ENCODE peak calls at places on chromosomes 2 and 18, in five cellular contexts. Q, L, U, P and C are unnamed samples.

GRCh38 chr2:11175293-11175795 is 20.1 kb downstream of the SLC66A3 start:
- DNase-seq in Q (no peak), L (peak), U (peak), P (no peak), C (peak)

GRCh38 chr2:150327546-150328495 is 159.6 kb downstream of the RND3 start:
- DNase-seq in P (peak), Q (no peak), U (no peak), L (no peak), C (no peak)

GRCh38 chr2:9771481-9772017 is 71.7 kb upstream of the TAF1B start:
- DNase-seq in P (peak), Q (peak), L (peak), U (peak), C (peak)

GRCh38 chr2:9179572-9180201 is 26.9 kb upstream of the ASAP2 start:
- DNase-seq in U (peak), L (peak), P (no peak), Q (peak), C (peak)

GRCh38 chr2:25618676-25619075 is 54.7 kb downstream of the DTNB start:
- DNase-seq in P (no peak), Q (peak), U (peak), L (peak), C (peak)

GRCh38 chr2:203786912-203787311 is 80.5 kb downstream of the CD28 start:
- DNase-seq in L (peak), Q (no peak), P (no peak), U (peak), C (no peak)

GRCh38 chr2:30871980-30872789 is 64.9 kb upstream of the CAPN13 start:
- DNase-seq in P (peak), Q (no peak), L (no peak), U (no peak), C (peak)

GRCh38 chr18:35171315-35171987 is 69.4 kb upstream of the ZNF397 start:
- DNase-seq in P (no peak), Q (no peak), U (peak), L (no peak), C (no peak)

GRCh38 chr2:65037178-65037577 is 19.0 kb upstream of the CEP68 start:
- DNase-seq in L (no peak), P (no peak), Q (no peak), U (no peak), C (no peak)

GRCh38 chr18:50268022-50268747 is 1.9 kb upstream of the CFAP53 start:
- DNase-seq in P (peak), Q (no peak), L (peak), U (peak), C (no peak)

GRCh38 chr2:159879061-159879604 is 81.1 kb upstream of the CD302 start:
- DNase-seq in U (peak), P (no peak), Q (peak), L (peak), C (peak)

GRCh38 chr2:218880749-218881594 is at the start of gene WNT10A:
- DNase-seq in U (no peak), P (no peak), Q (no peak), L (no peak), C (no peak)
- TF ChIP-seq EZH2 in U (no peak), P (peak), Q (no peak), L (peak), C (no peak)

GRCh38 chr2:135259116-135259515 is 207.0 kb downstream of the RAB3GAP1 start:
- DNase-seq in L (no peak), U (no peak), P (no peak), Q (no peak), C (no peak)
- TF ChIP-seq EZH2 in L (no peak), U (no peak), P (no peak), Q (no peak), C (no peak)

GRCh38 chr2:219057709-219058540 is 2.8 kb downstream of the IHH start:
- DNase-seq in P (peak), L (peak), Q (peak), U (peak), C (peak)
- TF ChIP-seq EZH2 in P (peak), L (peak), Q (no peak), U (peak), C (no peak)

GRCh38 chr2:199459286-199460100 is 1.8 kb upstream of the SATB2 start:
- DNase-seq in L (peak), P (peak), Q (peak), U (peak), C (peak)

GRCh38 chr2:199461455-199462166 is 3.9 kb upstream of the SATB2 start:
- DNase-seq in P (no peak), Q (no peak), L (peak), U (no peak), C (no peak)

GRCh38 chr2:199458806-199459285 is 1.1 kb upstream of the SATB2 start:
- DNase-seq in Q (peak), P (no peak), L (no peak), U (peak), C (peak)

GRCh38 chr2:199460808-199461454 is 3.2 kb upstream of the SATB2 start:
- DNase-seq in U (no peak), L (no peak), Q (no peak), P (no peak), C (no peak)

DNA sequence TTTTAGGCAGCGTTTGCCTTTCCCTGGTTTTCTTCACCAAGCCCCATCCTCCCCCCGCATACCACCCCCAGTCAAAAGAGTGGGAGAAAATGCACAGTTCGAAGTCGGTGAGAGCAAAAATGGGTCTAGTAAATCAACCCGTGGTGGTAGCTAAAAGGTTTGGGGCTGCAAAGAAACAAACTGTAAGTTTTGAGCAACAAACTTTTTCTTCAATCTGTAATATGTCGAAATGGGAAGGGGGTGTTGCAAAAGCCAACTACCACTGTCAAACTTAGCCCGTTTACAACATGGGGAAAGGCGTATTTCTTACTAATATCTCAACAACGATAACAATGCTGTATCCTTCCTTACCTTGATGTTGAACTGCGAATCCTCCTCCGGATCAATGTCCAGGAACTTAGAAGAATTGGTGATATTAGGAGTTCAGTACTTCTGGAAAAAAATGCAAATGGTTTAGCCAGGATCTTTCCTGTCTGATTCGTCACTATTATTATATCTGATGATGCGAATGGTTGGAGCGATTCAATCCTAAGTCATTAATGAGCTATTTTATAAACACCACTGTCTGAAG is 2.4 kb upstream of the SATB2 start:
- DNase-seq in P (no peak), U (peak), Q (peak), L (peak), C (peak)
- TF ChIP-seq EZH2 in P (no peak), U (no peak), Q (no peak), L (no peak), C (no peak)

GRCh38 chr2:201643216-201643651 is at the start of gene TMEM237:
- DNase-seq in P (peak), L (peak), U (peak), Q (peak), C (peak)

GRCh38 chr2:201647431-201647830 is 4.1 kb upstream of the TMEM237 start:
- DNase-seq in U (no peak), P (no peak), Q (no peak), L (no peak), C (no peak)

GRCh38 chr2:201642579-201643215 is 606 bp downstream of the TMEM237 start:
- DNase-seq in P (peak), L (peak), Q (peak), U (peak), C (peak)

GRCh38 chr2:201642086-201642578 is 1.2 kb downstream of the TMEM237 start:
- DNase-seq in Q (no peak), L (no peak), P (no peak), U (no peak), C (no peak)

GRCh38 chr2:201644001-201644400 is 698 bp upstream of the TMEM237 start:
- DNase-seq in P (peak), U (peak), Q (no peak), L (peak), C (peak)
- TF ChIP-seq EZH2 in P (no peak), U (no peak), Q (no peak), L (no peak), C (no peak)

GRCh38 chr2:178211460-178211859 is 17.1 kb downstream of the OSBPL6 start:
- DNase-seq in L (no peak), U (no peak), Q (no peak), P (no peak), C (no peak)
- TF ChIP-seq EZH2 in L (no peak), U (no peak), Q (no peak), P (no peak), C (no peak)